ENCODE peak calls at places on chromosomes 16 and 17, in four cellular contexts. B is HS-5, N is AG08396, Q is NCI-H2081. R is an unnamed sample.

GRCh38 chr16:77599793-77600415 is 122.4 kb upstream of the NUDT7 start:
- DNase-seq in B (no peak), N (peak), Q (peak), R (peak)

GRCh38 chr17:39231587-39232551 is 6.1 kb upstream of the STAC2 start:
- DNase-seq in B (no peak), N (peak), Q (no peak), R (peak)

GRCh38 chr17:38561416-38562214 is 44.1 kb downstream of the SRCIN1 start:
- DNase-seq in B (no peak), N (no peak), Q (no peak), R (no peak)

GRCh38 chr16:2826591-2827480 is 3.3 kb upstream of the ZG16B start:
- DNase-seq in B (no peak), N (no peak), Q (no peak), R (no peak)

GRCh38 chr17:10843806-10844205 is 5.9 kb upstream of the PIRT start:
- DNase-seq in B (no peak), N (no peak), Q (no peak), R (no peak)

GRCh38 chr17:43645765-43646481 is 15.8 kb downstream of the MEOX1 start:
- DNase-seq in B (no peak), N (peak), Q (no peak), R (peak)

GRCh38 chr17:80353718-80354275 is 61.2 kb upstream of the ENDOV start:
- DNase-seq in B (no peak), N (no peak), Q (no peak), R (no peak)

GRCh38 chr17:37507108-37507507 is 17.4 kb downstream of the DUSP14 start:
- DNase-seq in B (no peak), N (no peak), Q (no peak), R (no peak)

GRCh38 chr16:55039511-55039910 is 108.8 kb downstream of the IRX5 start:
- DNase-seq in B (no peak), N (no peak), Q (no peak), R (no peak)

GRCh38 chr16:86707171-86707570 is 128.8 kb downstream of the FOXL1 start:
- DNase-seq in B (no peak), N (no peak), Q (no peak), R (no peak)

GRCh38 chr17:6286239-6286638 is 148.7 kb downstream of the AIPL1 start:
- DNase-seq in B (no peak), N (no peak), Q (no peak), R (no peak)

GRCh38 chr17:37182786-37183185 is 193.0 kb upstream of the C17orf78 start:
- DNase-seq in B (peak), N (no peak), Q (no peak), R (peak)

GRCh38 chr16:64920211-64920610 is 201.7 kb downstream of the CDH11 start:
- DNase-seq in B (no peak), N (no peak), Q (no peak), R (no peak)

GRCh38 chr16:77993111-77993571 is 29.2 kb upstream of the CLEC3A start:
- DNase-seq in B (no peak), N (peak), Q (no peak), R (peak)

GRCh38 chr16:17369441-17369951 is 101.3 kb downstream of the XYLT1 start:
- DNase-seq in B (no peak), N (no peak), Q (no peak), R (no peak)

GRCh38 chr17:65593092-65593869 is 31.8 kb upstream of the AXIN2 start:
- DNase-seq in B (no peak), N (no peak), Q (no peak), R (no peak)

GRCh38 chr16:56916571-56917403 is 15.2 kb upstream of the HERPUD1 start:
- DNase-seq in B (no peak), N (no peak), Q (no peak), R (no peak)

GRCh38 chr17:61456688-61457225 is 4.5 kb downstream of the TBX4 start:
- DNase-seq in B (no peak), N (no peak), Q (no peak), R (no peak)

GRCh38 chr17:2120550-2121335 is 65.8 kb downstream of the HIC1 start:
- DNase-seq in B (no peak), N (no peak), Q (no peak), R (peak)

GRCh38 chr17:42795061-42795460 is 3.4 kb downstream of the COA3 start:
- DNase-seq in B (no peak), N (no peak), Q (no peak), R (no peak)

GRCh38 chr16:1144476-1145382 is 8.2 kb upstream of the CACNA1H start:
- DNase-seq in B (no peak), N (no peak), Q (no peak), R (no peak)

GRCh38 chr17:50263293-50264262 is 10.7 kb upstream of the TMEM92 start:
- DNase-seq in B (no peak), N (peak), Q (no peak), R (no peak)

GRCh38 chr17:75645501-75645888 is 12.3 kb downstream of the SMIM5 start:
- DNase-seq in B (no peak), N (no peak), Q (peak), R (no peak)

GRCh38 chr17:7307686-7308624 is 527 bp downstream of the EIF5A start:
- DNase-seq in B (no peak), N (peak), Q (peak), R (peak)

GRCh38 chr16:9092282-9092962 is 978 bp downstream of the HAPSTR1 start:
- DNase-seq in B (no peak), N (peak), Q (peak), R (peak)

GRCh38 chr16:54265558-54266213 is 20.9 kb downstream of the IRX3 start:
- DNase-seq in B (no peak), N (no peak), Q (no peak), R (no peak)

GRCh38 chr17:74526681-74527080 is 4.6 kb downstream of the CD300LB start:
- DNase-seq in B (no peak), N (peak), Q (no peak), R (no peak)